ENCODE peak calls at places on chromosomes 12 and 14, in four cellular contexts. H is stomach, Z is gastrocnemius medialis, J is adrenal gland. I is an unnamed sample. For H3K9me3, the result is how much of the 10 kb centered on the place peaks cover.

GRCh38 chr12:100258127-100258526 is 8.8 kb downstream of the DEPDC4 start:
- DNase-seq in J (no peak), Z (no peak), H (no peak), I (no peak)

GRCh38 chr14:94548999-94549985 is 11.9 kb upstream of the SERPINA4 start:
- DNase-seq in H (peak), J (peak), Z (no peak), I (peak)

GRCh38 chr12:101782544-101782855 is 43.2 kb upstream of the SYCP3 start:
- DNase-seq in H (no peak), J (no peak), Z (no peak), I (no peak)

GRCh38 chr12:13573698-13574321 is 377.3 kb downstream of the EMP1 start:
- DNase-seq in H (no peak), Z (no peak), J (no peak), I (no peak)

GRCh38 chr14:89178802-89179201 is 238.2 kb downstream of the FOXN3 start:
- DNase-seq in J (no peak), H (no peak), Z (no peak), I (no peak)

GRCh38 chr12:118061011-118061875 is at the start of gene WSB2:
- DNase-seq in J (peak), Z (peak), H (peak), I (peak)

GRCh38 chr14:56474419-56475022 is 105.1 kb upstream of the TMEM260 start:
- DNase-seq in H (no peak), Z (no peak), J (no peak), I (no peak)

GRCh38 chr12:122104844-122105243 is 26.3 kb downstream of the MLXIP start:
- DNase-seq in H (no peak), Z (no peak), J (no peak), I (no peak)

GRCh38 chr12:99476956-99477355 is 170.6 kb upstream of the GARIN6 start:
- DNase-seq in Z (no peak), H (no peak), J (no peak), I (no peak)

GRCh38 chr14:25086817-25087396 is 37.0 kb upstream of the STXBP6 start:
- DNase-seq in J (no peak), H (no peak), Z (no peak), I (no peak)

GRCh38 chr14:25090716-25091454 is 40.9 kb upstream of the STXBP6 start:
- DNase-seq in Z (no peak), J (no peak), H (peak), I (peak)

GRCh38 chr14:25090281-25090680 is 40.3 kb upstream of the STXBP6 start:
- DNase-seq in Z (no peak), J (no peak), H (no peak), I (no peak)

GRCh38 chr14:25086081-25086480 is 36.1 kb upstream of the STXBP6 start:
- DNase-seq in J (no peak), Z (no peak), H (no peak), I (no peak)
- TF ChIP-seq POLR2A in J (no peak), Z (no peak), H (no peak), I (no peak)

GRCh38 chr14:104245723-104246122 is 107.3 kb downstream of the KIF26A start:
- DNase-seq in Z (no peak), H (no peak), J (no peak), I (no peak)
- H3K9me3 ChIP-seq in Z (under half), H (under half), J (under half), I (under half)

GRCh38 chr14:74949859-74950572 is 5.4 kb downstream of the PGF start:
- DNase-seq in H (no peak), J (no peak), Z (no peak), I (no peak)

GRCh38 chr14:74952195-74952665 is 3.2 kb downstream of the PGF start:
- DNase-seq in Z (no peak), J (no peak), H (no peak), I (no peak)

GRCh38 chr14:74952697-74953484 is 2.5 kb downstream of the PGF start:
- DNase-seq in J (no peak), H (no peak), Z (no peak), I (no peak)

GRCh38 chr14:74950795-74951442 is 4.5 kb downstream of the PGF start:
- DNase-seq in Z (no peak), H (peak), J (no peak), I (no peak)

DNA sequence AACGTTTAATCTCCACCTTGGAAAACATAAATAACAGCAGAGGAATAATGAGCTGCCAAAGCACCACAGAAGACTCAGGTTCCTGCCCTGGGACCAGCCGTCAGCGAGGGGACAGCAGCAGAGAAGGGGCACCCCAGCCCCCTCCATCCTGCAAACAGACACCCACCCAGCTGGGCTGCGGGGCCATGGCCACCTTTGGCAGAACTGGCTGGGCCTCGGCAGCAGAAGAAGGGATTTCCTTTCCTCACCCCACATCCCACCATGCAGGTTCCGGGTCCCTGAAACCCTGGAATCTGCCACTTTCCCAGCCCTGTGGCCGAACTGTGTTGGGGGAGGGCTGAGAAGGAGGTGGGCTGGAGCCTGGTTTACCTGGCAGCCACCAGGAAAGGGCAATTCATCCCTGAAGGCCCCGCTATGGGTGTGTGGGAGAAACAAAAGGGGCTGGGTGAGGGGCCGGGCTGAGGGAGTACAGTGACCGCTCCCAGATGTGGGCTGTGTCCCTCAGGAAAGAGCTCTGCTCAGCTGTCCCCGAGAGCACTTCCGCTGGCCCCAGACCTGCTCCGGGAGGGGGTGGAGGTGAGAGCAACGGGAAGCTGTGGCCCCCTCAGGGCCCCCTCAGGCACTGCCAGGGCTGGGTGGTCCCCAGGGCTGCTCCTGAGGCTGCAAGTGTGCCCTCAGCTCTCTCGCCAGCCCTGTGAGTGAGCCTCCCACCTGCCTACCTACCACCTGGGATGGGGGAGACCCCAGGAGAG is 3.8 kb downstream of the PGF start:
- DNase-seq in J (no peak), Z (no peak), H (no peak), I (no peak)
- H3K4me3 ChIP-seq in J (no peak), Z (no peak), H (no peak), I (no peak)

GRCh38 chr12:9076733-9077575 is 38.8 kb downstream of the A2M start:
- DNase-seq in J (no peak), Z (no peak), H (no peak), I (no peak)

GRCh38 chr12:9081667-9082243 is 34.0 kb downstream of the A2M start:
- DNase-seq in J (no peak), H (no peak), Z (no peak), I (no peak)

GRCh38 chr12:9077576-9078031 is 38.1 kb downstream of the A2M start:
- DNase-seq in Z (no peak), J (no peak), H (no peak), I (no peak)

GRCh38 chr12:9079082-9079481 is 36.6 kb downstream of the A2M start:
- DNase-seq in H (no peak), Z (no peak), J (no peak), I (no peak)

DNA sequence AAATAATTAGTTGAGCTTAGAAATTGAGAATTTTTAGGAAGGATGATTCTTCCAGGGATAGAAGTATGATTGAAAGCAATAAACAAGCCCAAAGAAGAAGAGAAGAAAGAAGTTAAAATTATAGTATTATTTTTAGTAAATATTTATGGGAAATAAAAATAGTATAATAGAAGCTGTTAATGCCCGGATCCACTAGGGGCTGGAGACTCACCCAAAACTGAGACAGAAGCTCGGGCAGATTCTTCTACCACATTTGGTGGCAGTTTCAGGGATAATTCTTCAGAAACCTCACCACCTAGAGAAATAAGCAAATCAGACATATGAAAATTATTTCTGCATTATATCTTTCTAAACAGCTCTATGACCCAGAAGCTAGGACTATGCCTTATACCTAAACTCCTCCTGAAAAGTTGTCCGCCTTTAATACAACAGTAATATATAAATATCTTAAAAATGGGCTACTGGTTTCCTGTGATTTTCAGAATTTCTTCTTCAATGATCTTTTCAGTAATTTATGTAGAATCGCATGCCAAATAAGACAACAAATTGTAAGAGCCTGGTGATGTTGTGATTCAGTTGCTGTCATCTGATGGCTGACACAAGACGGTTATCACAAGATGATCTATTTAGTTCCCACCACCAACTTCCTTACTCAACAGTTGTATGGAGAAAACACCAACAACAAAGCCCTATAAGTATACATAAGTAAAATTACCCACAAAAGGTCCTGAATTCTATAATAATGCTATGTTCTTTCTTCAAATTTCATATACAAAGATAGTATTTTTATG is 35.6 kb downstream of the A2M start:
- DNase-seq in Z (no peak), H (no peak), J (no peak), I (no peak)
- TF ChIP-seq POLR2A in Z (no peak), H (no peak), J (no peak), I (no peak)

DNA sequence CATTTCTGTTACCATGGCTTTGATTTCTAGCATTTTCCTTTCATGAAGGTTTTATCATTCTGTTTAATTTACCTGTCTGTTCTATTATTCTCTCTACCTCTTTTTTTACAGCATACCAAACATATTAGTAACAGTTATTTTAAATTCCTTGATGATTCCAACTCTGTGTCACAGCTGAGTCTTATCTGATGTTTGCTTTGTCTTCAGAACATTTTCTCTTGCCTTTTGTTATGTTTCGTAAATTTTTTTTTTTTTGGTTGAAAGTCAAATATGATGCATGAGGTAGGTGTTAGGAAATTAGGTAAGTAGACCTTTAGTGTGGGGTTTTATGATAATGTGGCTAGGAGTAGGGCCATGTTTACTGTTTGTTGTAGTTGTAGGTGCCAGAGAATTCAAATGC is 496.4 kb downstream of the FOXG1 start:
- DNase-seq in Z (no peak), J (no peak), H (no peak), I (no peak)
- H3K9me3 ChIP-seq in Z (under half), J (under half), H (under half), I (under half)

GRCh38 chr14:99524804-99525698 is 43.8 kb downstream of the CCNK start:
- DNase-seq in J (no peak), H (peak), Z (no peak), I (no peak)
- H3K4me3 ChIP-seq in J (no peak), H (no peak), Z (no peak), I (no peak)

GRCh38 chr14:23370221-23370620 is 2.4 kb upstream of the IL25 start:
- DNase-seq in J (no peak), H (no peak), Z (no peak), I (no peak)

GRCh38 chr14:23364164-23364571 is 804 bp downstream of the EFS start:
- DNase-seq in J (peak), Z (peak), H (no peak), I (no peak)

GRCh38 chr14:23365353-23366162 is 586 bp upstream of the EFS start:
- DNase-seq in H (peak), Z (no peak), J (no peak), I (no peak)

GRCh38 chr14:23364604-23365352 is at the start of gene EFS:
- DNase-seq in Z (no peak), H (no peak), J (no peak), I (peak)

GRCh38 chr14:23366163-23366921 is 1.4 kb upstream of the EFS start:
- DNase-seq in Z (no peak), J (peak), H (no peak), I (peak)
- TF ChIP-seq POLR2A in Z (peak), J (no peak), H (no peak), I (no peak)

I was measured in testis.